ENCODE peak calls at places on chromosome 21, in seven cellular contexts. P, K, I, Z, W, V and T are unnamed samples.

GRCh38 chr21:37153193-37153934 is 80.3 kb downstream of the TTC3 start:
- DNase-seq in P (no peak), K (no peak), I (no peak), Z (no peak), W (no peak), V (peak), T (no peak)

GRCh38 chr21:31184462-31184861 is 146.2 kb upstream of the KRTAP19-8 start:
- DNase-seq in P (no peak), K (no peak), I (no peak), Z (no peak), W (no peak), V (no peak), T (no peak)

GRCh38 chr21:28605138-28605537 is 387.5 kb downstream of the LTN1 start:
- DNase-seq in P (no peak), K (no peak), I (peak), Z (peak), W (no peak), V (no peak), T (peak)

GRCh38 chr21:27047331-27048314 is 80.7 kb upstream of the ADAMTS5 start:
- DNase-seq in P (no peak), K (no peak), I (no peak), Z (no peak), W (no peak), V (peak), T (no peak)

GRCh38 chr21:44950351-44950750 is 10.5 kb downstream of the SLX9 start:
- DNase-seq in P (no peak), K (no peak), I (no peak), Z (no peak), W (peak), V (no peak), T (no peak)

GRCh38 chr21:40575983-40576382 is 271.0 kb downstream of the DSCAM start:
- DNase-seq in P (no peak), K (no peak), I (no peak), Z (no peak), W (no peak), V (no peak), T (no peak)

GRCh38 chr21:27534211-27534610 is 567.3 kb upstream of the ADAMTS5 start:
- DNase-seq in P (no peak), K (no peak), I (no peak), Z (no peak), W (no peak), V (peak), T (no peak)

GRCh38 chr21:45010860-45011259 is 63.5 kb upstream of the ADARB1 start:
- DNase-seq in P (no peak), K (no peak), I (no peak), Z (no peak), W (peak), V (no peak), T (no peak)

GRCh38 chr21:40704141-40704540 is 142.8 kb downstream of the DSCAM start:
- DNase-seq in P (no peak), K (no peak), I (no peak), Z (no peak), W (no peak), V (no peak), T (no peak)

GRCh38 chr21:29334717-29335428 is 36.2 kb downstream of the BACH1 start:
- DNase-seq in P (no peak), K (peak), I (no peak), Z (no peak), W (no peak), V (no peak), T (no peak)

GRCh38 chr21:29342394-29342957 is 43.8 kb downstream of the BACH1 start:
- DNase-seq in P (peak), K (no peak), I (no peak), Z (no peak), W (peak), V (peak), T (peak)

GRCh38 chr21:32368386-32368785 is 24.4 kb downstream of the URB1 start:
- DNase-seq in P (no peak), K (no peak), I (no peak), Z (no peak), W (no peak), V (no peak), T (no peak)

GRCh38 chr21:33451634-33452071 is 28.1 kb downstream of the TMEM50B start:
- DNase-seq in P (no peak), K (no peak), I (no peak), Z (no peak), W (no peak), V (peak), T (no peak)

GRCh38 chr21:39927304-39927886 is 60.2 kb downstream of the PCP4 start:
- DNase-seq in P (no peak), K (no peak), I (no peak), Z (no peak), W (no peak), V (no peak), T (no peak)

GRCh38 chr21:27525780-27526179 is 558.9 kb upstream of the ADAMTS5 start:
- DNase-seq in P (no peak), K (no peak), I (no peak), Z (no peak), W (no peak), V (no peak), T (no peak)

GRCh38 chr21:37176716-37177115 is 90.4 kb downstream of the VPS26C start:
- DNase-seq in P (no peak), K (no peak), I (no peak), Z (no peak), W (no peak), V (peak), T (no peak)

GRCh38 chr21:33541105-33541711 is 709 bp downstream of the GART start:
- DNase-seq in P (no peak), K (peak), I (peak), Z (peak), W (no peak), V (peak), T (peak)

GRCh38 chr21:18677632-18678031 is 274.0 kb upstream of the TMPRSS15 start:
- DNase-seq in P (no peak), K (no peak), I (no peak), Z (no peak), W (no peak), V (no peak), T (no peak)

GRCh38 chr21:44657635-44658183 is at the start of gene KRTAP12-3:
- DNase-seq in P (no peak), K (no peak), I (peak), Z (no peak), W (no peak), V (no peak), T (peak)

GRCh38 chr21:45002381-45003204 is 62.8 kb downstream of the SLX9 start:
- DNase-seq in P (no peak), K (no peak), I (no peak), Z (no peak), W (peak), V (no peak), T (no peak)

GRCh38 chr21:45050786-45051489 is 23.4 kb upstream of the ADARB1 start:
- DNase-seq in P (no peak), K (no peak), I (no peak), Z (no peak), W (peak), V (peak), T (no peak)

GRCh38 chr21:32484706-32485380 is 72.3 kb downstream of the EVA1C start:
- DNase-seq in P (no peak), K (peak), I (no peak), Z (no peak), W (no peak), V (no peak), T (no peak)

GRCh38 chr21:33116669-33117267 is 46.8 kb downstream of the OLIG1 start:
- DNase-seq in P (no peak), K (peak), I (no peak), Z (no peak), W (no peak), V (no peak), T (no peak)

GRCh38 chr21:44011123-44011773 is 861 bp upstream of the TRAPPC10 start:
- DNase-seq in P (no peak), K (no peak), I (no peak), Z (no peak), W (no peak), V (no peak), T (no peak)

GRCh38 chr21:44702111-44702972 is 5.4 kb downstream of the KRTAP10-12 start:
- DNase-seq in P (no peak), K (no peak), I (no peak), Z (no peak), W (peak), V (no peak), T (no peak)

GRCh38 chr21:31557956-31558838 is 101.3 kb upstream of the SOD1 start:
- DNase-seq in P (no peak), K (no peak), I (peak), Z (peak), W (no peak), V (peak), T (no peak)

GRCh38 chr21:32844653-32845443 is 73.3 kb upstream of the PAXBP1 start:
- DNase-seq in P (no peak), K (peak), I (no peak), Z (no peak), W (no peak), V (peak), T (no peak)

GRCh38 chr21:44910229-44911065 is 10.3 kb downstream of the ITGB2 start:
- DNase-seq in P (no peak), K (no peak), I (no peak), Z (peak), W (no peak), V (no peak), T (no peak)

DNA sequence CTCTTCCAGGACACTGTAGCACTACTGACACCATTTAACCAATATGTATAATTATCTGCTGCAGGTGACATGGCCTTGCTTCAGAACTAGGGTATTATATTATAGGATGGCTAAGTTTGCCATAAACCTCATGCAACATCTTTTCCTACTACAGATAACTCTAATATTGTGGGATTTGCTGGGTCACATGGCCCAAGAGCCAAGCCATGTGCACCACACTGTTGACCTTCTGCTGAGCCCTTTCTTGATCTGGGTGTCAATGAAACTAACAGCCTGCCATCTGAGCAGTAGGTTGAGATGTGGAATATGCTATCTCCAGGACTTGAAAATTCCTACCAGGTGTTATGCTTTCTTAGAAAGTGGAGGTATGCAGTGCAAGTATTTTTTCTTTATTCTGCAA is 2291.1 kb downstream of the MRPL39 start:
- DNase-seq in P (no peak), K (no peak), I (no peak), Z (no peak), W (no peak), V (no peak), T (no peak)
- H3K4me3 ChIP-seq in P (no peak), K (no peak), I (no peak), Z (no peak), W (no peak), V (no peak), T (no peak)

GRCh38 chr21:25465263-25465662 is 142.0 kb downstream of the MRPL39 start:
- DNase-seq in P (no peak), K (no peak), I (no peak), Z (no peak), W (no peak), V (no peak), T (no peak)
- TF ChIP-seq CTCF in P (no peak), K (no peak), I (no peak), Z (no peak), W (no peak), V (no peak), T (no peak)

DNA sequence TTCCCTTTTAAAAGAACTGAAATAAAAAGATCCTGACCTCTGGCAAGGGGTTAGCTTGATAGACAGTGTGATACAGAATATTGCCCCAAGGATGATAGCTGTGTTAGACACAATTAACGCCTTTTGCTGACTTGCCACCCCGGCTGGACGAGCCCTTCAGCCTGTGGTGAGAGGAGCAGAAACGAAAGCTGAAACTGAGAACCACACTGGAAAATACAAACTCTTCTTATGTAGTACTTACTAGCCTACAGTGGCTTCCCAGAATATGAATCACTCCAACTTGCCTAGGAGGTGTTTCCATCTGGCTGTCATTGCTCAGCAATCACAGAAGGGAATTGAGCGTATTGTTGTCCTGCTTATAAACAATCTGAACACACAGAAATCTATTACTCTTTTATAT is 22.9 kb downstream of the SAMSN1 start:
- DNase-seq in P (no peak), K (peak), I (peak), Z (no peak), W (no peak), V (no peak), T (peak)
- H3K4me3 ChIP-seq in P (no peak), K (peak), I (no peak), Z (no peak), W (no peak), V (no peak), T (no peak)

GRCh38 chr21:42124826-42125570 is 53.9 kb downstream of the UMODL1 start:
- DNase-seq in P (no peak), K (no peak), I (no peak), Z (no peak), W (no peak), V (no peak), T (no peak)

GRCh38 chr21:42124081-42124480 is 53.0 kb downstream of the UMODL1 start:
- DNase-seq in P (no peak), K (no peak), I (no peak), Z (no peak), W (no peak), V (no peak), T (no peak)

GRCh38 chr21:42123509-42123908 is 52.4 kb downstream of the UMODL1 start:
- DNase-seq in P (no peak), K (no peak), I (no peak), Z (no peak), W (no peak), V (no peak), T (no peak)

GRCh38 chr21:42127164-42128125 is 56.3 kb downstream of the UMODL1 start:
- DNase-seq in P (no peak), K (no peak), I (no peak), Z (no peak), W (no peak), V (no peak), T (no peak)

DNA sequence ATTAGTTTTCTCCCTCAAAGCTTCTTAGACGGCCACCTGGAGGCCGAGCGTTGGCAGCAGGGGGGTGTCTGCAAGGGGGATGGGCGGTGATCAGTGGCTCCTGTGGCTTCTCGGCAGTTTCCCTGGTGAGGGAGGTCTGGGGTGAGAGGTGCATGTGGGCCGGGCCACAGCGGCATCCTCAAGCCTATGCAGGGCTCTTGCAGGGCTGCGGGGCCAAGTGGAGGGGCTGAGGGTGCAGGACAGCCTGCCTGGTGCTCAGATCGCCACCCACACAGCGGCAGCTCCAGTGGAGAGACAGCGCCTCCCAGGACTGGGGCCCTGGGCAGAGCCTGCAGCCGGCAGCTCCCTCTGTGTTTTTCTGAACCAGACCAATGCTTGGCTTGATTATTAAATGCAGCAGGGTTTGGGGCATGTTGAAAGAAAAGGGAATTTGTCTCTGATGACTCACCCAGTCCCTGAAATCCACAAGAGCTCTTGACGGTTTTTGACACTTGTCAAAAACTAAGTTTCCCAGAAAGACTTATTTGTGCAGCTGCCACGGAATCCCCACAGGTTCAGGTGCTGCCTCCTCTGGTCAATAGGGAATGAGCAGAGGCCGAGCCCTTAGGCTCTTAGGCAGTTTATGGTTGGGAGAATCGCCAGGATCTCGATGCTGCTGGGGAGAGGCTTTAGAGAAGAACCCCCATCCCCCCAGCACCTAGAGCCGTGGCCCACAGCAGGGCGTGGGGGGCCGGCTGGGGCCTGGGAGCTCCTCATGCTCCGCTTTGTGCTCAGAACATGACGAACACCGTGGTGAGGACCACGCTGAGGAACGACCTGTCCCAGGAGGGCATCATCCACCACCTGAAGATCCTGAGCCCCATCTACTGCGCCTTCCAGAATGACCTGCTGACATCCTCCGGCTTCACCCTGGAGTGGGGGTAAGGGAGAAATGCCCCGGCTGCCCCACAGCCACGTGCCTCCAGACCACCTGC is 54.7 kb downstream of the UMODL1 start:
- DNase-seq in P (no peak), K (peak), I (no peak), Z (peak), W (no peak), V (peak), T (no peak)
- TF ChIP-seq CTCF in P (no peak), K (no peak), I (peak), Z (peak), W (no peak), V (peak), T (no peak)

DNA sequence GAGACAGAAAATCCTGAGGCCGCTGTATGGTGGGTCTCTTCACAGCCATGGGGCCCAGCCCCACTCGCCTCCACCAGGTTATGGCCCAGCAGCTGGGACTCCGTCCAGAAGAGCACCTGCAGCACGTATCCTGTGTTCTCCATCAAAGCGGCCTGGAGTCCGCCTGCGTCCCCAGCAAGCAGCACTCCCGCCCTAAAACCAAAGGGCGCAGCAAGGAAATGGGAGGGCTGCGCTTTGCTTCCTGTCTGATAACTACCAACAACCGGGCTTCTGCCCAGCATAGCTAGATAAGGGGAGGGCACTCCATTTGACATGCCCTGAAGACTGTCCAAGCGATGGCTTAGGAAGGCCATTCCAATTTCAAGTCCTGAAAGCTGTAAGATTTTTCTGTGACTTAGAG is 119.9 kb downstream of the KCNJ15 start:
- DNase-seq in P (no peak), K (no peak), I (no peak), Z (no peak), W (no peak), V (no peak), T (no peak)
- H3K4me3 ChIP-seq in P (peak), K (no peak), I (no peak), Z (no peak), W (no peak), V (no peak), T (no peak)

GRCh38 chr21:46099476-46099875 is 1.6 kb downstream of the COL6A2 start:
- DNase-seq in P (peak), K (no peak), I (no peak), Z (no peak), W (peak), V (peak), T (no peak)
- TF ChIP-seq CTCF in P (no peak), K (no peak), I (no peak), Z (no peak), W (no peak), V (no peak), T (no peak)

GRCh38 chr21:42295845-42296244 is 19.4 kb downstream of the TFF3 start:
- DNase-seq in P (no peak), K (no peak), I (no peak), Z (no peak), W (no peak), V (no peak), T (no peak)
- H3K4me3 ChIP-seq in P (no peak), K (no peak), I (no peak), Z (no peak), W (no peak), V (no peak), T (no peak)

GRCh38 chr21:34688145-34688544 is 19.4 kb downstream of the CLIC6 start:
- DNase-seq in P (no peak), K (no peak), I (no peak), Z (peak), W (no peak), V (no peak), T (no peak)

GRCh38 chr21:34688715-34689114 is 19.9 kb downstream of the CLIC6 start:
- DNase-seq in P (no peak), K (no peak), I (no peak), Z (no peak), W (no peak), V (no peak), T (no peak)

GRCh38 chr21:34690793-34691175 is 22.0 kb downstream of the CLIC6 start:
- DNase-seq in P (no peak), K (no peak), I (no peak), Z (no peak), W (no peak), V (no peak), T (no peak)

GRCh38 chr21:34691396-34692032 is 22.7 kb downstream of the CLIC6 start:
- DNase-seq in P (no peak), K (no peak), I (no peak), Z (no peak), W (no peak), V (peak), T (no peak)

GRCh38 chr21:34690041-34690792 is 21.4 kb downstream of the CLIC6 start:
- DNase-seq in P (no peak), K (no peak), I (no peak), Z (no peak), W (no peak), V (peak), T (no peak)
- TF ChIP-seq CTCF in P (no peak), K (no peak), I (no peak), Z (no peak), W (no peak), V (no peak), T (no peak)

DNA sequence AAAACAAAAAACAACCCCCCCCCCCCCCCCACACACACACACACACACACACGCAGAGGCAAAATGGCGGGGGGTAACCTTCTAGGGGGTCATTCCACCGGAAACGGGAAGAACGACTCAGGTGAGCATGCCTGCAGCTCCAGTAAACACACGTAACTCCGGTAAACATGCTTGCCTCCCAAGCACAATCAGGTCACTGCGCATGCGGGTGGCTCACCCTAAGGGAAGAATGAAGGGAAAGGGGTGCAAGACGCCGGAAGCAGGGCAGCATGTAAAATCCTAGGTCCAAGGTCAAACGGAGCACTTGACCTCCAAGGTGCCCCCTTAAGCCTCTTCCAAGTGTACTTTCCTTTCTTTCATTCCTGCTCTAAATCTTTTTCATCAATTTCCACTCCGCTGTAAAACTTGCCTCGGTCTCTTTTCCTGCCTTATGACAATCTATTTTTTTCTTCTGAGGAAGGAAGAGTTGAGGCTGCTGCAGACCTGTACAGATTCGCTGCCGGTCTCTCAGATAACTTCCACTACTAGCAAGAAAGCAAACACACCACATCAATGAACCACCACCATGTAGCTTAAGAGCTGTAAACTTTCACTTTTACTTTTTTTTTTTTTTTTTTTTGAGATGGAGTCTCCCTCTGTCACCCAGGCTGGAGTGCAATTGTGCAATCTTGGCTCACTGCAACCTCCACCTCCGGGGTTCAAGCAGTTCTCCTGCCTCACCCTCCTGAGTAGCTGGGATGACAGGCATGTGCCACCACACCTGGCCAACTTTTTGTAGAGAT is 21.0 kb upstream of the CBR3 start:
- DNase-seq in P (no peak), K (peak), I (peak), Z (no peak), W (no peak), V (peak), T (peak)
- H3K4me3 ChIP-seq in P (no peak), K (peak), I (no peak), Z (no peak), W (no peak), V (peak), T (no peak)